ENCODE peak calls at places on chromosomes 11 and 22, in six cellular contexts. H, X, Q, D, P and C are unnamed samples.

GRCh38 chr11:65618763-65619162 is 3.2 kb downstream of the PCNX3 start:
- DNase-seq in H (no peak), X (no peak), Q (no peak), D (no peak), P (no peak), C (no peak)

GRCh38 chr11:6919698-6920097 is 1.1 kb upstream of the OR2D3 start:
- DNase-seq in H (no peak), X (no peak), Q (no peak), D (no peak), P (no peak), C (no peak)

GRCh38 chr22:29116397-29117123 is 43.7 kb downstream of the KREMEN1 start:
- DNase-seq in H (no peak), X (no peak), Q (no peak), D (no peak), P (no peak), C (no peak)

GRCh38 chr22:25680049-25680448 is 61.9 kb upstream of the MYO18B start:
- DNase-seq in H (no peak), X (no peak), Q (no peak), D (no peak), P (no peak), C (no peak)

GRCh38 chr11:8356731-8357504 is 93.2 kb upstream of the LMO1 start:
- DNase-seq in H (no peak), X (no peak), Q (no peak), D (no peak), P (no peak), C (no peak)

GRCh38 chr11:2266586-2267305 is 3.6 kb downstream of the ASCL2 start:
- DNase-seq in H (no peak), X (no peak), Q (no peak), D (no peak), P (no peak), C (no peak)

GRCh38 chr11:630871-631270 is 3.9 kb upstream of the SCT start:
- DNase-seq in H (no peak), X (no peak), Q (no peak), D (no peak), P (no peak), C (no peak)

GRCh38 chr11:24619900-24620299 is 123.0 kb downstream of the LUZP2 start:
- DNase-seq in H (no peak), X (no peak), Q (no peak), D (no peak), P (no peak), C (no peak)

GRCh38 chr22:23565942-23566715 is 14.0 kb downstream of the IGLL1 start:
- DNase-seq in H (no peak), X (no peak), Q (no peak), D (peak; percentile 90), P (no peak), C (no peak)

GRCh38 chr11:130070109-130070828 is 575 bp downstream of the APLP2 start:
- DNase-seq in H (no peak), X (no peak), Q (peak; percentile 75), D (peak; percentile 80), P (no peak), C (peak; percentile 62)

GRCh38 chr11:76795936-76796441 is 12.8 kb downstream of the TSKU start:
- DNase-seq in H (no peak), X (no peak), Q (no peak), D (no peak), P (no peak), C (no peak)

GRCh38 chr11:134454146-134454690 is 42.2 kb upstream of the B3GAT1 start:
- DNase-seq in H (no peak), X (no peak), Q (no peak), D (no peak), P (no peak), C (no peak)

GRCh38 chr11:130712480-130712879 is 203.8 kb downstream of the SNX19 start:
- DNase-seq in H (no peak), X (no peak), Q (no peak), D (no peak), P (no peak), C (no peak)

GRCh38 chr11:134510641-134511040 is 98.6 kb upstream of the B3GAT1 start:
- DNase-seq in H (no peak), X (no peak), Q (no peak), D (no peak), P (no peak), C (no peak)

GRCh38 chr22:20805972-20806471 is 32.1 kb downstream of the SERPIND1 start:
- DNase-seq in H (no peak), X (no peak), Q (no peak), D (no peak), P (no peak), C (no peak)

GRCh38 chr11:66617148-66617814 is 851 bp downstream of the RBM14 start:
- DNase-seq in H (no peak), X (no peak), Q (no peak), D (no peak), P (no peak), C (no peak)

GRCh38 chr11:63793163-63793562 is 20.1 kb upstream of the SPINDOC start:
- DNase-seq in H (no peak), X (no peak), Q (no peak), D (no peak), P (no peak), C (no peak)

GRCh38 chr11:17525570-17525969 is 18.6 kb downstream of the USH1C start:
- DNase-seq in H (no peak), X (no peak), Q (no peak), D (no peak), P (no peak), C (no peak)

GRCh38 chr11:11620966-11621880 is 582 bp downstream of the GALNT18 start:
- DNase-seq in H (no peak), X (no peak), Q (no peak), D (peak; percentile 59), P (no peak), C (no peak)

GRCh38 chr11:12149672-12150225 is 39.4 kb downstream of the MICAL2 start:
- DNase-seq in H (no peak), X (no peak), Q (no peak), D (no peak), P (no peak), C (peak; percentile 60)

GRCh38 chr11:66144000-66144678 is 74.1 kb downstream of the PACS1 start:
- DNase-seq in H (no peak), X (no peak), Q (no peak), D (no peak), P (no peak), C (no peak)

GRCh38 chr11:19077965-19078364 is 17.4 kb upstream of the MRGPRX2 start:
- DNase-seq in H (no peak), X (no peak), Q (no peak), D (no peak), P (no peak), C (no peak)

DNA sequence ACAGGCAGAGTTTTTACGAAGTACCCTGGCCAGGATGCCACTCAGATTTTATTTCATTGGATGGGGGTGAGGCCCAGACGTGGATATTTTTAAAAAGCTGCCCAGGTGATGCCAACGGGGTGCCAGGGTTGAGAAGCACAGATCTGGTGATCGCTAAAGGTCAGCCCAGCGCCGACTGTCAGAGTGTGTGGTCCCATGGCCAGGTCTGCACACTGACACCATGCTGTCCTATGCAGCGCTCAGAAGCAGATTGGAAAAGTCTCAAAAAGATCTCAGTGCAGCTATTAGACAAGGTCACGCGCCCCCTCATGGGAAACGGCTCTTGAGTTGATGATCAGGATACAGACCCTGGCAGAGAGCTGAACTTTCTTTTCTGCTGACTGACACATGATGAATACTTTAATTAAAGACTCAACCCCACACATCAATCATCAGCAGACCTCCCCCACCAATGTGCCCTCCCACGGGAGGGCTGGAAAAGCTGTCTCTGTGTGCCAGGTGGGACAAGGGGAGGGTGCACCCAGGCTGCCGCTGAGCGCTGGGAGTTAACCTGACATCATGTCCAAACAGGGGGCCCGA is 26.7 kb downstream of the RASD2 start:
- DNase-seq in H (no peak), X (no peak), Q (no peak), D (no peak), P (no peak), C (no peak)
- TF ChIP-seq JUND in H (no peak), X (no peak), Q (no peak), D (no peak), P (no peak), C (no peak)

DNA sequence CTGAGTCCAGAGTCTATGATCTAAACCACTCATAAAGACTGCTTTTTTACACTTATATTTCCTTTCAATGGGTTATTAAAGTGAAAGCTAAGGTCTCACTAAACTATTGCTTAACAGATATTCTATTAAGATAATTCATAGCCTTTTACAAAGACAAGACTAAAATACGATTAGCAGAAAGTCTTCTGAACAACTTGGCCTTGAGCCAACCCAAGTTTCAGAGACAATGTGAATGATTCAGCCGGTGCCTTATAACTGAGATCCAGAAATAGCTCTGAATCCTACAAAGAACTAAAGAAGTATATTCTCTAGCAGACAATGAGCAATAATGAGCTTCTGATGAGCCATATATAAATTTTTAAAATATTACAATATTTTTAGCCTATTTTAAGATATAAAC is 41.5 kb upstream of the CARD18 start:
- DNase-seq in H (no peak), X (no peak), Q (no peak), D (no peak), P (no peak), C (no peak)
- TF ChIP-seq JUND in H (no peak), X (no peak), Q (no peak), D (peak; percentile 20), P (no peak), C (no peak)

GRCh38 chr11:68179847-68180246 is 33.2 kb downstream of the KMT5B start:
- DNase-seq in H (no peak), X (no peak), Q (no peak), D (no peak), P (no peak), C (no peak)
- TF ChIP-seq JUND in H (no peak), X (no peak), Q (no peak), D (no peak), P (no peak), C (no peak)

GRCh38 chr22:47232753-47233152 is 470.3 kb downstream of the TBC1D22A start:
- DNase-seq in H (no peak), X (no peak), Q (no peak), D (no peak), P (no peak), C (no peak)
- TF ChIP-seq JUND in H (no peak), X (no peak), Q (no peak), D (no peak), P (no peak), C (no peak)

DNA sequence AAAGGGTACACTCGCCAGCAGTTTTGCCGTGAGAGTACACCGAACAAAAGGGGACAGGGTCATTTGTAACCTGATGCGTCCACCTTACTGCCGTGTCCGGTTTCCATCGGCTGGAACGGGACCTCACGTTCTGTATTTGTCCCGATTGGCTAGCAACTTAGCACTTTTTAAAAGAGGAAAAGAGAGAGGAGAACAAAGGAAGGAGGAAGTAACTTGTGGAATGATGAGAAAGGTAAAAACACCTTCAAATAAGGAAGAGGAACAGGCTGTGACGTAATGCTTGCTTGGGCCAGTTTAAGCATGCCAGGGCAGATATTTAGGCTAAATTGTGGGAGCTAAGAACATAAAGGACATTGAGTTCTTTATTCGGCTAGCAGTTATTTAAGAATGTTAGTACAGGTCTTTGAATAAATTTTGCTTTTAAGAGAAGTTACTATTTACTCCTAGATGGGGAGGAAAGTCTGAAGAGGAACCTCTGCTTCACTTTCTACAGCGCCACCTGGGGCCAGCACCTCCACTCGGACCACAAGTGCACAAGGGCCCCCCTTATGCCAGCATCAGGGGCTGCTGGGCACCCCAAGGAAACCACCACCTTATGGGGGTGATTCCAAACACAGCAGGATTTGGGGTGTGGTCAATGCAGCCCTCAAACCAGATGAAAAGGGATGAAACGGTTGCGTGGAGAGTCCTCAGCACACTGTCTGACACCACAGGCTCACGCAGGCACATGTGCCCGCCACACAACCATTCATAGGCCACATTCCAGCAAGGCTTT is 5.8 kb downstream of the ARSA start:
- DNase-seq in H (no peak), X (peak; percentile 15), Q (peak; percentile 19), D (peak; percentile 16), P (no peak), C (no peak)
- TF ChIP-seq JUND in H (no peak), X (no peak), Q (no peak), D (no peak), P (no peak), C (no peak)

GRCh38 chr11:46112961-46113617 is 8.2 kb downstream of the PHF21A start:
- DNase-seq in H (peak; percentile 67), X (no peak), Q (peak; percentile 79), D (peak; percentile 64), P (no peak), C (peak; percentile 67)
- TF ChIP-seq JUND in H (no peak), X (no peak), Q (no peak), D (no peak), P (no peak), C (peak; percentile 49)